ENCODE peak calls at places on chromosome 18, in five cellular contexts. C is stomach, Z is upper lobe of right lung, I is cardiac muscle cell, D is Caco-2. T is an unnamed sample. For H3K4me1, the result is how much of the 10 kb centered on the place peaks cover.

GRCh38 chr18:31508781-31509180 is 10.8 kb downstream of the DSG2 start:
- DNase-seq in I (no peak), Z (no peak), C (no peak), D (no peak), T (no peak)

GRCh38 chr18:59148192-59148591 is 8.5 kb downstream of the SEC11C start:
- DNase-seq in D (no peak), I (no peak), C (peak), Z (no peak), T (no peak)

GRCh38 chr18:79068299-79068945 is 772 bp upstream of the ATP9B start:
- DNase-seq in C (no peak), Z (no peak), I (no peak), D (no peak), T (no peak)

GRCh38 chr18:76610933-76611749 is 116.1 kb upstream of the ZNF516 start:
- DNase-seq in C (peak), I (no peak), D (no peak), Z (no peak), T (no peak)

GRCh38 chr18:6414723-6415362 is at the start of gene L3MBTL4:
- DNase-seq in Z (peak), I (peak), D (peak), C (peak), T (no peak)

GRCh38 chr18:10412933-10413332 is 41.5 kb upstream of the APCDD1 start:
- DNase-seq in C (no peak), Z (no peak), D (no peak), I (no peak), T (no peak)

GRCh38 chr18:3688682-3689081 is 238.7 kb downstream of the TGIF1 start:
- DNase-seq in D (peak), Z (no peak), C (no peak), I (peak), T (peak)

GRCh38 chr18:44942073-44942472 is 261.4 kb downstream of the SETBP1 start:
- DNase-seq in D (no peak), Z (no peak), I (no peak), C (no peak), T (no peak)

GRCh38 chr18:62069556-62069955 is 117.3 kb downstream of the PIGN start:
- DNase-seq in C (no peak), I (no peak), Z (no peak), D (no peak), T (no peak)

GRCh38 chr18:11767935-11768334 is 78.9 kb downstream of the GNAL start:
- DNase-seq in I (no peak), D (no peak), Z (no peak), C (no peak), T (no peak)

GRCh38 chr18:10771053-10771709 is 245.4 kb downstream of the NAPG start:
- DNase-seq in D (no peak), I (no peak), Z (no peak), C (no peak), T (no peak)

GRCh38 chr18:12338382-12338781 is 30.3 kb downstream of the TUBB6 start:
- DNase-seq in D (no peak), C (no peak), I (no peak), Z (no peak), T (no peak)

GRCh38 chr18:75212626-75213110 is 2.1 kb downstream of the TSHZ1 start:
- DNase-seq in I (no peak), D (no peak), Z (no peak), C (no peak), T (no peak)

GRCh38 chr18:75214766-75215515 is 4.3 kb downstream of the TSHZ1 start:
- DNase-seq in I (no peak), C (no peak), Z (no peak), D (no peak), T (no peak)

GRCh38 chr18:75211721-75212625 is 1.4 kb downstream of the TSHZ1 start:
- DNase-seq in D (peak), I (peak), Z (peak), C (no peak), T (no peak)

GRCh38 chr18:75215663-75216062 is 5.1 kb downstream of the TSHZ1 start:
- DNase-seq in C (no peak), Z (no peak), D (no peak), I (no peak), T (no peak)

DNA sequence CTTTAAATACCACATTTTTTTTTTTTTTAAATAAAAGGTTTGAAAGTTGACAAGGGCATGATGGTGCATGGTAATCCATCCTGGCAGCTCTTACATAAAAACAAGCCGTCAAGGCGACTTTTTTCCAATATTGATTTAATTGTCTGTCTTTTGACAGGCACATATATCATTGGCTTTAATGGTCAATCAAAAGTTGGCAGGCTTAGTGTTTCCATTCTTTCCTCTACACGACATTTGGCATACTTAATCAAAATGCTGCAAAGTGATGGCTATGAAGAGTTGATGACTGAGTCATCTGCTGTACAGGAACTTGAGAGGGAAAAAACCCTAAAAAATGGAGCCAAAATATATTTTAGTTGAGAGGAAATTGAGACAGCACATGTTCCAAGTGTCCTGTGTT is 3.0 kb downstream of the TSHZ1 start:
- DNase-seq in C (no peak), D (no peak), I (no peak), Z (no peak), T (no peak)
- H3K4me1 ChIP-seq in C (half or more), D (under half), I (under half), Z (half or more), T (under half)

DNA sequence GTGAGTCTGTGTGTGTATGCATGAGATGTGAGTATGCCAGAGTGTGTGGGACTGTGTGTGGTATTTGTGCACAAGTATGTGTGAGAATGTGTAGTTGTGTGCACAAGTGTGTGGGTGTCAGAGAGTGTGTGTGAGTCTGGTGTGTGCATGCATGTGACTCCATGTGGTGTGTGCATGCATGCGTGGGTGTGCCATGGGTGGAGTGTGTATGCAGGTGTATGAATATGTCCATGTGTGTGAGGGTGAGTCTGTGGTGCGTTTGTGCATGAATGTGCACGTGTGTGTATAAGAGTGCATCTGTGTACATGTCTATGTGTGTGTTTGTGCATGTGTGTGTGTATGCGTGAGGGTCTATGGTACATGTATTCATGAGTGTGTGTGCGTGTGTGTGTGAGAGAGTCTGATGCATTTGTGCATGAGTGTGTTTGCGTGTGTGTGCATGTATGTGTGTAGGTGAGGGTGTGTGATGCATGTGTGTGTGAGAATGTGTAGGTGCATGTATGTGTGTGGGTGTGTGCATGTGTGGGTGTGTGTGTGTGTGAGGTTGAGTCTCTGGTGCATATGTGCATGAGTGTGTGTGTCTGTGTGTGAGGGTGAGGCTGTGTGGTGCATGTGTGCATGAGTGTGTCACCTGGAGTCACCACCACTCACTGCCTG is 226.8 kb downstream of the LDLRAD4 start:
- DNase-seq in C (peak), D (no peak), I (no peak), Z (no peak), T (no peak)
- H3K4me1 ChIP-seq in C (under half), D (under half), I (under half), Z (under half), T (under half)

GRCh38 chr18:48786621-48787522 is 163.9 kb downstream of the SMAD7 start:
- DNase-seq in D (no peak), I (no peak), C (no peak), Z (peak), T (no peak)

GRCh38 chr18:48785091-48785614 is 165.6 kb downstream of the SMAD7 start:
- DNase-seq in Z (peak), I (no peak), C (no peak), D (no peak), T (no peak)

GRCh38 chr18:48787523-48788151 is 163.1 kb downstream of the SMAD7 start:
- DNase-seq in D (no peak), Z (peak), C (no peak), I (no peak), T (peak)

GRCh38 chr18:48784654-48785053 is 166.1 kb downstream of the SMAD7 start:
- DNase-seq in I (no peak), D (no peak), Z (no peak), C (no peak), T (no peak)

DNA sequence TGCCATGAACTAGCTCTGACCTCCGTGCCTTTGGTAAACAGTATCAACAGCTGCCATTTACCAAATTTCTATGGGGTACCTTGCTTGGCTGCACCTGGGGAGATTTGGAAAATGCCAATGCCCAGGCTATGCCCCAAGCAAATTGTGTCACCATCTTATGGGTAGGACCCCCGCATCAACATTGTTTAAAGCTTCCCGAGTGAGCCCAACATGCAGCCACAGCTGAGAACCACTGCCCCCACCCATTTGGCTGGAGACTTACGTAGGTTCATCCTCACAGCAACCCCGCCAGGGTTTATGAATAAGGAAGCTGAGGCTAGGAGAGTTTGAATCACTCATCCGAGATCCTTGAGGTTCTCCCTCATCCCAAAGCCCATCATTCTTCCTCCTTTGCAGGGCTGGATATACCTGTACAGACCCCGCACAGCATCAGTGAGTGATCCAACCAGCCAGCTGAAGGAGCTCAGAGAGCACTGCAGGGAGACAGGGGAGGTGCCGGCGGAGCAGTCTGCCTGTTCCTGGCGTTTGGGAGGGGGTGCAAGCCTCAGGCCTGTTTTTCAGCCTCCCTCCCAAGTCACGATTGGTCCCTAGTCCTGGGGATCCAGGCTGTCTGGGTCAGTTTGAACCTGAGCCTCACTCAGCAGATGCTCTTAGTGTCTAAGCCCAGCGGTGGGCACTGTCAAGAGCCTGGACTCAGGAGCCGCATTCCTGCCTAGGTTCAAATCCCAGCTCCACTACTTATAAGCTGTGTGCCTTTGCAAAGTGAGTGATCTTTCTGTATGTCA is 164.9 kb downstream of the SMAD7 start:
- DNase-seq in I (no peak), D (no peak), Z (peak), C (no peak), T (no peak)
- H3K4me1 ChIP-seq in I (half or more), D (under half), Z (half or more), C (half or more), T (under half)

DNA sequence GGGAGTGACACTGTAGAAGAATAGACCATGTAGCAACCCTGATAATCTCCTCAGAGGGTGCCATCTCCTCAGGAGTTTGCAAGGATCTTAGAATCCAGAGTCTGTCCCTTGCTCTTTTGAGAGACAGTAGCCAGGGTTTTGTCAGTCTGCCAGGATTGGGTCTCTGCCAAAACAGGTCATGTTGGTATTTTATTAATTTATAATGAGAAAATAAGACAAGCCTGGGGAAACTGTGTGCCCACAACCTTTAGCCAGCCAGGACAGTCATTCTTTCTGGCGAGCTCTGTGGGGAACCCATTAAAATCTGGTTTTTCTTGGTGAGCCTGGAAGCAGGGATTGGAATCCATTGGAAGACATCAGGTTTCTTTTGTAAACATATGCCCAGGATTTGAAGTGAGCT is 78.6 kb downstream of the PTPRM start:
- DNase-seq in C (peak), D (no peak), Z (no peak), I (no peak), T (no peak)
- H3K4me1 ChIP-seq in C (under half), D (half or more), Z (under half), I (under half), T (under half)

GRCh38 chr18:70291295-70291574 is 2.4 kb downstream of the SOCS6 start:
- DNase-seq in Z (no peak), C (no peak), D (no peak), I (no peak), T (no peak)
- H3K4me1 ChIP-seq in Z (under half), C (half or more), D (under half), I (under half), T (under half)

GRCh38 chr18:13605901-13606300 is 120.5 kb downstream of the FAM210A start:
- DNase-seq in Z (no peak), I (no peak), D (no peak), C (no peak), T (no peak)
- H3K4me1 ChIP-seq in Z (under half), I (under half), D (under half), C (under half), T (under half)

GRCh38 chr18:57775937-57776336 is 27.2 kb downstream of the ATP8B1 start:
- DNase-seq in Z (no peak), C (no peak), I (no peak), D (no peak), T (no peak)
- H3K4me1 ChIP-seq in Z (under half), C (half or more), I (under half), D (under half), T (half or more)

T was measured in A673.